ENCODE peak calls at places on chromosome 19, in four cellular contexts. U, L, W and J are unnamed samples.

GRCh38 chr19:7419777-7420439 is 68.9 kb downstream of the PEX11G start:
- DNase-seq in L (no peak), U (no peak), W (no peak), J (no peak)

GRCh38 chr19:51010066-51010795 is 8.8 kb upstream of the KLK8 start:
- DNase-seq in W (no peak), U (no peak), L (no peak), J (no peak)

GRCh38 chr19:17473041-17473440 is 2.7 kb downstream of the SLC27A1 start:
- DNase-seq in L (no peak), U (no peak), W (no peak), J (no peak)

GRCh38 chr19:17402982-17403855 is 2.2 kb downstream of the BST2 start:
- DNase-seq in W (peak; percentile 75), U (no peak), L (no peak), J (peak; percentile 80)

GRCh38 chr19:1910169-1910568 is 5.0 kb downstream of the ADAT3 start:
- DNase-seq in L (no peak), U (no peak), W (no peak), J (peak; percentile 87)

GRCh38 chr19:12603714-12604113 is 6.9 kb downstream of the ZNF490 start:
- DNase-seq in W (no peak), L (no peak), U (peak; percentile 69), J (no peak)

GRCh38 chr19:15251749-15252397 is 19.6 kb upstream of the EPHX3 start:
- DNase-seq in U (no peak), L (peak; percentile 56), W (peak; percentile 73), J (peak; percentile 72)

GRCh38 chr19:36847968-36848367 is 2.7 kb upstream of the ZNF345 start:
- DNase-seq in U (peak; percentile 30), W (no peak), L (no peak), J (no peak)

GRCh38 chr19:30001794-30002193 is 59.8 kb downstream of the URI1 start:
- DNase-seq in W (peak; percentile 7), U (no peak), L (no peak), J (no peak)

GRCh38 chr19:14368011-14368513 is 13.2 kb upstream of the ADGRE5 start:
- DNase-seq in U (no peak), L (no peak), W (no peak), J (no peak)

GRCh38 chr19:40416918-40417713 is 3.9 kb upstream of the PRX start:
- DNase-seq in L (no peak), W (no peak), U (no peak), J (no peak)

GRCh38 chr19:15166700-15167099 is 34.1 kb downstream of the NOTCH3 start:
- DNase-seq in L (no peak), W (no peak), U (no peak), J (no peak)

GRCh38 chr19:8503506-8503905 is 1.1 kb upstream of the PRAM1 start:
- DNase-seq in W (no peak), U (no peak), L (no peak), J (no peak)

GRCh38 chr19:14530005-14530348 is 583 bp downstream of the TECR start:
- DNase-seq in U (no peak), L (peak; percentile 74), W (no peak), J (peak; percentile 34)

GRCh38 chr19:28859811-28860210 is 353.1 kb downstream of the UQCRFS1 start:
- DNase-seq in U (no peak), L (no peak), W (no peak), J (no peak)

GRCh38 chr19:28196961-28197360 is 1016.0 kb downstream of the UQCRFS1 start:
- DNase-seq in L (no peak), W (no peak), U (no peak), J (no peak)

GRCh38 chr19:43784251-43784980 is 3.6 kb upstream of the KCNN4 start:
- DNase-seq in L (peak; percentile 73), U (no peak), W (no peak), J (no peak)

GRCh38 chr19:42093505-42093904 is 17.5 kb downstream of the ZNF574 start:
- DNase-seq in L (no peak), W (no peak), U (no peak), J (no peak)

GRCh38 chr19:7856679-7857663 is 17.2 kb downstream of the PRR36 start:
- DNase-seq in W (no peak), L (no peak), U (no peak), J (no peak)

GRCh38 chr19:38079926-38080380 is 144.1 kb downstream of the DPF1 start:
- DNase-seq in L (no peak), U (peak; percentile 77), W (no peak), J (no peak)

GRCh38 chr19:2270572-2271515 is 11.1 kb downstream of the PEAK3 start:
- DNase-seq in U (no peak), W (peak; percentile 56), L (peak; percentile 77), J (peak; percentile 78)

GRCh38 chr19:56983148-56983547 is 136.6 kb upstream of the USP29 start:
- DNase-seq in W (no peak), U (no peak), L (no peak), J (no peak)

GRCh38 chr19:22893855-22894270 is 61.8 kb downstream of the ZNF723 start:
- DNase-seq in L (no peak), W (no peak), U (no peak), J (no peak)

GRCh38 chr19:55336101-55336500 is 3.6 kb upstream of the KMT5C start:
- DNase-seq in U (no peak), L (no peak), W (no peak), J (no peak)

GRCh38 chr19:2477141-2477710 is 1.3 kb downstream of the GADD45B start:
- DNase-seq in W (peak; percentile 49), U (no peak), L (peak; percentile 77), J (no peak)

GRCh38 chr19:55242517-55242916 is 14.0 kb upstream of the TMEM86B start:
- DNase-seq in U (no peak), L (no peak), W (no peak), J (no peak)

GRCh38 chr19:39684283-39684682 is 20.0 kb upstream of the LGALS14 start:
- DNase-seq in U (no peak), L (no peak), W (no peak), J (no peak)

GRCh38 chr19:41409288-41409687 is 11.7 kb downstream of the BCKDHA start:
- DNase-seq in U (no peak), L (peak; percentile 55), W (peak; percentile 52), J (no peak)

DNA sequence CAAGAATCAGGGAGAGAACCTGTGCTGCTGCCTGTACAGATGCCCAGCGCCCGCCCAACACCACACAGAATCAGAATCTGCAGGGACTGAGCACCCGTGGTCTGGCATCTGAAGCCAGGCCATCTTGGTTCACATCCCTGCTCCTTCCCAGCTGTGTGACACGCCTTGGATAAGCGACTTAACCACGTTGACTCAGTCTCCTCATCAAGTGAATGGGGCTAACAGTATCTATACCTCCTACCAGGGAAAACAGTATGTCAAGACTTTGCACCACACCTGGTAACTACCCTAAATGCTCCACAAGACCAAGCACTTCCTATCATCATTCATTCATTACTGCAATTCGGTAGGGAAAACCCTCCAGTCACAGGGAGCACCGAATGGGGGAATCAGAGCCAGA is 1.2 kb downstream of the RANBP3 start:
- DNase-seq in L (no peak), U (no peak), W (no peak), J (no peak)
- H3K4me1 ChIP-seq in L (peaks cover 22% of the 10 kb centered on the region), U (peaks cover 21% of the 10 kb centered on the region), W (peaks cover 6% of the 10 kb centered on the region), J (no peaks in the 10 kb centered on the region)

GRCh38 chr19:4267101-4267900 is 11.8 kb upstream of the SHD start:
- DNase-seq in L (peak; percentile 67), U (no peak), W (peak; percentile 72), J (peak; percentile 83)
- H3K9me3 ChIP-seq in L (no peaks in the 10 kb centered on the region), U (peaks cover 2% of the 10 kb centered on the region), W (no peaks in the 10 kb centered on the region), J (peaks cover 3% of the 10 kb centered on the region)

DNA sequence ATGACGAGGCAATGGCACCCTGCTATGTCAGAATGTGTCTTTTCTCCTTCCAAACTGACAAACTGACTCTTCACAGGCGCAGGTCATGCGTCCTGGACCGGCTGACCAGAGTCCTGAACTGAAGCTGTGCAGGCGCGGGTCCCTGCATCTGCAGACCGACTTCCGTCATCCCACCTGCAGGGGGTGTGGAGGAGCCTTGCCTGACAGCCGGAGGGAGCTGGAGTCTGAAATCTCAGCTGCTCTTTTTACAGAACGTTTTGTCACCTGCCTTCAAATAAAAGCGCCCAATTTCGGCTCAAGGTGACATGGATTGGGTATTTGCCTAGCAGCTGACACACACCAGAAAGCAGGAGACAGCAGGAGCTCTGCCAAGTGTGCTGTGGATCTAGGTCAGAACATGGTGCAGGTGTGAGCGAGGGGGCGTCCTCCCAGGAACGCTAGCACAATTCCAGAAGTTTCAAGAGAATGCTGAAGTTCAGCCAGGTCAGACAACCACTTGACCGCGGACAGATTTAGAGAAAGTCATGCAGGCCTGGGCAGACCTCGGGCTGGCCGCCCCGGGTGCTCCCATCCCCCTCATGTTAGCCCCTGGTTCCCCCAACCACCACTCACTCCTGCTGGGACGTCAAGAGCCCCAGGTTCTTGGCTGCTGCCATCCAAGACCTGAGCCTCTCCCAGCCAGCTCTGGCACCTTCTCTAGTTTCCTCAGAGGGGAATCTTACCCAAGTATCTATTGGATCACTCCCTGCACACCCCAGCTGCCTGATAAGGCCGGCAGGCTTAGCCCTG is 32.8 kb downstream of the ELL start:
- DNase-seq in L (no peak), U (no peak), W (peak; percentile 84), J (peak; percentile 72)
- H3K4me1 ChIP-seq in L (peaks cover 23% of the 10 kb centered on the region), U (no peaks in the 10 kb centered on the region), W (peaks cover 42% of the 10 kb centered on the region), J (peaks cover 7% of the 10 kb centered on the region)

GRCh38 chr19:34757441-34757840 is 15.6 kb downstream of the ZNF599 start:
- DNase-seq in U (no peak), L (no peak), W (no peak), J (no peak)
- H3K9me3 ChIP-seq in U (peaks cover 20% of the 10 kb centered on the region), L (peaks cover 11% of the 10 kb centered on the region), W (peaks cover 6% of the 10 kb centered on the region), J (peaks cover 13% of the 10 kb centered on the region)

GRCh38 chr19:4386038-4386782 is 14.1 kb downstream of the SH3GL1 start:
- DNase-seq in U (no peak), W (no peak), L (no peak), J (no peak)
- H3K4me1 ChIP-seq in U (peaks cover 9% of the 10 kb centered on the region), W (peaks cover 30% of the 10 kb centered on the region), L (peaks cover 5% of the 10 kb centered on the region), J (peaks cover 5% of the 10 kb centered on the region)

GRCh38 chr19:19258589-19259338 is 14.3 kb downstream of the TM6SF2 start:
- DNase-seq in W (no peak), U (no peak), L (no peak), J (no peak)

GRCh38 chr19:19260417-19260816 is 12.7 kb downstream of the TM6SF2 start:
- DNase-seq in L (no peak), U (no peak), W (no peak), J (no peak)

GRCh38 chr19:19257836-19258588 is 15.1 kb downstream of the TM6SF2 start:
- DNase-seq in L (no peak), U (no peak), W (no peak), J (no peak)

GRCh38 chr19:19260842-19261241 is 12.3 kb downstream of the TM6SF2 start:
- DNase-seq in W (no peak), L (no peak), U (no peak), J (no peak)

DNA sequence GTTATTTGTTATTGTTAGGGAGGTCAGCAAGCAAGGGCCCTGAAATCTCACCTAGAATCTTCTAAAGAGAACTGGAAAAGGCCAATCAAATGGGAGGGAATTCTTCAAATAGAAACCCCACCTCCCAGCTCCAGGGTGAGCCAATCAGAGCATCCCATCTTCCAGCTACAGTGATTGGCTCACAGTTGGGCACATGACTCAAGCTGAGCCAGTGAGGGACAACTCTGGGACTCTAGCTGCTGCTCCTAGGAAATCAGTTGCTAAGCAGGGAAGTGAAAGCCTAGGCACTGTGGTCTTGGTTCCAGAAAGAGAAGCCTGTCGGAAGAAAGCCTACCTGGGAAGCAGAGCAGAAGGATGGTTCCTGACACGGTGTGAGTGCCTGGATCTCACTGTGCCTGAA is 13.4 kb downstream of the TM6SF2 start:
- DNase-seq in U (no peak), L (no peak), W (no peak), J (peak; percentile 74)
- H3K9me3 ChIP-seq in U (no peaks in the 10 kb centered on the region), L (no peaks in the 10 kb centered on the region), W (no peaks in the 10 kb centered on the region), J (peaks cover 5% of the 10 kb centered on the region)